ENCODE peak calls at places on chromosomes 4 and X, in five cellular contexts. U is thoracic aorta, N is heart left ventricle, D is suprapubic skin, R is H9. L is an unnamed sample. For H3K4me1, the result is how much of the 10 kb centered on the place peaks cover.

GRCh38 chr4:146525754-146526153 is 4.0 kb upstream of the SLC10A7 start:
- DNase-seq in U (no peak), N (no peak), D (no peak), R (no peak), L (no peak)

GRCh38 chr4:173346074-173346473 is 11.9 kb upstream of the HMGB2 start:
- DNase-seq in U (no peak), N (no peak), D (no peak), R (no peak), L (peak)

GRCh38 chr4:27366424-27366823 is 505.8 kb downstream of the STIM2 start:
- DNase-seq in U (no peak), N (no peak), D (no peak), R (no peak), L (no peak)

GRCh38 chr4:41363384-41363981 is 106.8 kb downstream of the UCHL1 start:
- DNase-seq in U (no peak), N (peak), D (no peak), R (peak), L (no peak)

GRCh38 chrX:18709833-18710232 is 2.4 kb downstream of the PPEF1 start:
- DNase-seq in U (no peak), N (no peak), D (no peak), R (no peak), L (no peak)

GRCh38 chr4:183100827-183101226 is 1.8 kb downstream of the WWC2 start:
- DNase-seq in U (no peak), N (no peak), D (no peak), R (no peak), L (no peak)

GRCh38 chr4:168585168-168586091 is 88.6 kb downstream of the PALLD start:
- DNase-seq in U (peak), N (peak), D (peak), R (peak), L (peak)

GRCh38 chr4:173528378-173529321 is 1.4 kb downstream of the HAND2 start:
- DNase-seq in U (no peak), N (no peak), D (no peak), R (peak), L (no peak)

GRCh38 chrX:134573683-134574035 is 84.6 kb downstream of the PLAC1 start:
- DNase-seq in U (no peak), N (no peak), D (no peak), R (no peak), L (no peak)

GRCh38 chr4:148292596-148293175 is 149.5 kb downstream of the NR3C2 start:
- DNase-seq in U (no peak), N (no peak), D (no peak), R (no peak), L (no peak)

GRCh38 chr4:57113870-57114269 is 3.7 kb upstream of the IGFBP7 start:
- DNase-seq in U (no peak), N (no peak), D (no peak), R (no peak), L (no peak)

GRCh38 chr4:5032825-5033224 is 13.6 kb upstream of the CYTL1 start:
- DNase-seq in U (no peak), N (no peak), D (no peak), R (no peak), L (no peak)
- H3K4me1 ChIP-seq in U (under half), N (under half), D (under half), R (under half), L (under half)

DNA sequence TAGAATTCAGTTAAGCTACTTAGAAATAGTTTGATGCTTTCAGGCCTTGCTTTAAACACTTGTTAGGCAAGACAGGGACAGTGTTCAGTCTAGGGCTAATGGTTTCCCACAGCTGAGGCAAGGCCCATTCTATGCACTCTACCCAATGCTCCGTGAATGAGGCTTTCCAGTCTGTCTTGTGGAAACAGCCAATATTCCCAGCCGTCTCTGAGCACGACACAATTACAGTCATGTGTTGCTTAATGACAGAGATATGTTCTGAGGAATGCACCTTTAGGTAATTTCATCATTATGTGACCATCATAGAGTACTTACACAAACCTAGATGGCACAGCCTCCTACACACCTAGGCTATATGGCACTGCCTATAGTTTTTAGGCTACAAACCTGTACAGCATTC is 9.5 kb upstream of the FAM200B start:
- DNase-seq in U (no peak), N (no peak), D (no peak), R (no peak), L (no peak)
- H3K4me1 ChIP-seq in U (under half), N (under half), D (under half), R (under half), L (under half)

GRCh38 chr4:113684534-113685091 is 76.9 kb downstream of the CAMK2D start:
- DNase-seq in U (peak), N (peak), D (no peak), R (peak), L (peak)
- H3K4me1 ChIP-seq in U (under half), N (under half), D (under half), R (under half), L (under half)

GRCh38 chr4:6693274-6694176 is at the start of gene S100P:
- DNase-seq in U (no peak), N (no peak), D (no peak), R (no peak), L (no peak)
- H3K4me1 ChIP-seq in U (under half), N (under half), D (under half), R (under half), L (under half)

GRCh38 chr4:140691369-140691768 is 64.8 kb downstream of the TBC1D9 start:
- DNase-seq in U (no peak), N (no peak), D (no peak), R (no peak), L (peak)

GRCh38 chr4:140690093-140690492 is 66.1 kb downstream of the TBC1D9 start:
- DNase-seq in U (no peak), N (no peak), D (no peak), R (no peak), L (no peak)

GRCh38 chr4:140695483-140695882 is 60.7 kb downstream of the TBC1D9 start:
- DNase-seq in U (no peak), N (no peak), D (no peak), R (no peak), L (no peak)

GRCh38 chr4:140689628-140690027 is 66.6 kb downstream of the TBC1D9 start:
- DNase-seq in U (no peak), N (no peak), D (no peak), R (no peak), L (no peak)

GRCh38 chr4:140693577-140693976 is 62.6 kb downstream of the TBC1D9 start:
- DNase-seq in U (no peak), N (no peak), D (no peak), R (no peak), L (peak)
- H3K4me1 ChIP-seq in U (under half), N (under half), D (under half), R (under half), L (under half)

GRCh38 chr4:8610858-8611610 is 18.5 kb downstream of the CPZ start:
- DNase-seq in U (no peak), N (peak), D (no peak), R (no peak), L (no peak)
- H3K4me1 ChIP-seq in U (under half), N (under half), D (under half), R (under half), L (under half)

DNA sequence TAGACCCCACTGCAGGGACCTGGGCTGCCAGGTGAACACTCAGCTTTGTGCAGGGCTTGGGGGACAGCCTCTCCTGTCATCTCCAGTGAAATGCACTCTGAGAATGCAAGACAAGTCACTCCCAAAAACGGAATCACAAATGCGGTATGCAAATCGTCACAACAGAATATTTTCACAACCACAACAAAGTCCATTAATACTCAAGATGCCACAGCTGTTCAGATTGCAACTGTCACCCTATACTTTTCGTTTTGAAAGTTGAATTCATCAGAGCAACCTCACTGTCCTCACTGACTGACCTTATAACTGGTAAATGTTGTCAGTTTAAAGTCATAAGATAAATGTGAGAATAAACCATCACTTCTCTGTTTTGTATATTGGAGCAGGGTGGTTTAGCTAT is 16.6 kb downstream of the JAKMIP1 start:
- DNase-seq in U (no peak), N (no peak), D (no peak), R (no peak), L (no peak)
- H3K4me1 ChIP-seq in U (under half), N (under half), D (under half), R (under half), L (under half)

GRCh38 chr4:48193096-48193836 is 59.2 kb upstream of the TXK start:
- DNase-seq in U (no peak), N (no peak), D (no peak), R (no peak), L (no peak)
- H3K4me1 ChIP-seq in U (under half), N (under half), D (under half), R (under half), L (under half)

L was measured in IMR-90.